ENCODE peak calls at places on chromosomes 11 and 22, in six cellular contexts. One of them, this sample, is unnamed.
A peak's percentile ranks its signal among the peaks of the same experiment; 100 is the strongest.

GRCh38 chr11:44561275-44561781 is 4.1 kb upstream of the CD82 start:
- DNase-seq in amniotic epithelial cell: no peak
- DNase-seq in testis: no peak
- DNase-seq in HS-27A: no peak
- DNase-seq in GM18507: no peak
- DNase-seq in type B pancreatic cell: no peak
- DNase-seq in this sample: no peak

GRCh38 chr11:102940714-102941588 is 14.6 kb downstream of the MMP13 start:
- DNase-seq in amniotic epithelial cell: peak; percentile 62
- DNase-seq in testis: peak; percentile 60
- DNase-seq in HS-27A: peak; percentile 34
- DNase-seq in GM18507: no peak
- DNase-seq in type B pancreatic cell: no peak
- DNase-seq in this sample: peak; percentile 20

GRCh38 chr11:77201370-77201769 is 73.3 kb downstream of the MYO7A start:
- DNase-seq in amniotic epithelial cell: no peak
- DNase-seq in testis: peak; percentile 12
- DNase-seq in HS-27A: no peak
- DNase-seq in GM18507: no peak
- DNase-seq in type B pancreatic cell: no peak
- DNase-seq in this sample: no peak

GRCh38 chr11:18802381-18803257 is 11.0 kb upstream of the PTPN5 start:
- DNase-seq in amniotic epithelial cell: peak; percentile 68
- DNase-seq in testis: peak; percentile 86
- DNase-seq in HS-27A: peak; percentile 30
- DNase-seq in GM18507: no peak
- DNase-seq in type B pancreatic cell: no peak
- DNase-seq in this sample: no peak

GRCh38 chr22:48897959-48898358 is 929.7 kb downstream of the BRD1 start:
- DNase-seq in amniotic epithelial cell: no peak
- DNase-seq in testis: no peak
- DNase-seq in HS-27A: no peak
- DNase-seq in GM18507: no peak
- DNase-seq in type B pancreatic cell: no peak
- DNase-seq in this sample: no peak

GRCh38 chr11:130379276-130379675 is 49.1 kb downstream of the ADAMTS8 start:
- DNase-seq in amniotic epithelial cell: no peak
- DNase-seq in testis: no peak
- DNase-seq in HS-27A: no peak
- DNase-seq in GM18507: no peak
- DNase-seq in type B pancreatic cell: no peak
- DNase-seq in this sample: no peak

GRCh38 chr11:61007383-61007970 is 36.0 kb downstream of the CD6 start:
- DNase-seq in amniotic epithelial cell: no peak
- DNase-seq in testis: no peak
- DNase-seq in HS-27A: no peak
- DNase-seq in GM18507: no peak
- DNase-seq in type B pancreatic cell: no peak
- DNase-seq in this sample: peak; percentile 59

GRCh38 chr22:47192651-47193437 is 430.4 kb downstream of the TBC1D22A start:
- DNase-seq in amniotic epithelial cell: no peak
- DNase-seq in testis: peak; percentile 14
- DNase-seq in HS-27A: no peak
- DNase-seq in GM18507: peak; percentile 23
- DNase-seq in type B pancreatic cell: peak; percentile 62
- DNase-seq in this sample: no peak

GRCh38 chr11:130817608-130817944 is 98.7 kb downstream of the SNX19 start:
- DNase-seq in amniotic epithelial cell: peak; percentile 89
- DNase-seq in testis: no peak
- DNase-seq in HS-27A: no peak
- DNase-seq in GM18507: no peak
- DNase-seq in type B pancreatic cell: no peak
- DNase-seq in this sample: no peak

GRCh38 chr11:69930081-69931059 is 111.2 kb upstream of the FGF3 start:
- DNase-seq in amniotic epithelial cell: no peak
- DNase-seq in testis: no peak
- DNase-seq in HS-27A: no peak
- DNase-seq in GM18507: no peak
- DNase-seq in type B pancreatic cell: no peak
- DNase-seq in this sample: no peak